ENCODE peak calls at places on chromosomes 1 and 21, in six cellular contexts. D is HT1080, V is SHP77, P is mesothelial cell of epicardium, C is NCI-H774, I is posterior vena cava. K is an unnamed sample.

GRCh38 chr1:20590313-20590777 is 1.4 kb downstream of the CDA start:
- DNase-seq in D (no peak), V (no peak), P (no peak), C (no peak), I (no peak), K (no peak)

GRCh38 chr1:55640708-55641473 is 425.7 kb upstream of the USP24 start:
- DNase-seq in D (no peak), V (peak), P (no peak), C (peak), I (peak), K (no peak)

GRCh38 chr1:226664413-226665101 is 74.5 kb downstream of the ITPKB start:
- DNase-seq in D (no peak), V (no peak), P (no peak), C (no peak), I (peak), K (no peak)

GRCh38 chr1:86156571-86157455 is at the start of gene COL24A1:
- DNase-seq in D (no peak), V (peak), P (peak), C (peak), I (peak), K (no peak)

GRCh38 chr1:109479311-109479710 is 4.4 kb upstream of the ATXN7L2 start:
- DNase-seq in D (no peak), V (no peak), P (no peak), C (no peak), I (no peak), K (no peak)

GRCh38 chr1:44144962-44145756 is 3.7 kb upstream of the KLF18 start:
- DNase-seq in D (no peak), V (no peak), P (no peak), C (no peak), I (no peak), K (no peak)

GRCh38 chr1:228003461-228004330 is 3.1 kb upstream of the WNT3A start:
- DNase-seq in D (no peak), V (no peak), P (no peak), C (no peak), I (no peak), K (no peak)

GRCh38 chr1:226674892-226675719 is 64.0 kb downstream of the ITPKB start:
- DNase-seq in D (no peak), V (no peak), P (no peak), C (no peak), I (no peak), K (no peak)

GRCh38 chr1:6581561-6582305 is 1.9 kb downstream of the ZBTB48 start:
- DNase-seq in D (peak), V (no peak), P (no peak), C (no peak), I (no peak), K (no peak)

GRCh38 chr1:117653195-117653594 is 47.3 kb downstream of the TENT5C start:
- DNase-seq in D (no peak), V (no peak), P (no peak), C (no peak), I (peak), K (no peak)

GRCh38 chr21:44053567-44053966 is 41.5 kb downstream of the TRAPPC10 start:
- DNase-seq in D (no peak), V (no peak), P (no peak), C (no peak), I (no peak), K (no peak)

GRCh38 chr1:218305447-218306064 is 20.5 kb downstream of the RRP15 start:
- DNase-seq in D (no peak), V (no peak), P (no peak), C (no peak), I (no peak), K (no peak)

GRCh38 chr1:209455666-209456065 is 127.8 kb upstream of the CAMK1G start:
- DNase-seq in D (no peak), V (no peak), P (no peak), C (no peak), I (no peak), K (no peak)

GRCh38 chr1:68938051-68938450 is 441.2 kb upstream of the DEPDC1 start:
- DNase-seq in D (no peak), V (no peak), P (no peak), C (no peak), I (no peak), K (no peak)

GRCh38 chr1:175757381-175758015 is 14.1 kb upstream of the TNR start:
- DNase-seq in D (peak), V (peak), P (peak), C (no peak), I (no peak), K (no peak)

GRCh38 chr1:43831866-43832654 is 101.5 kb upstream of the ARTN start:
- DNase-seq in D (no peak), V (no peak), P (no peak), C (no peak), I (no peak), K (no peak)

GRCh38 chr1:64516301-64516700 is 46.4 kb downstream of the CACHD1 start:
- DNase-seq in D (no peak), V (no peak), P (no peak), C (no peak), I (no peak), K (no peak)

GRCh38 chr1:246144931-246145330 is 362.1 kb downstream of the SMYD3 start:
- DNase-seq in D (no peak), V (no peak), P (no peak), C (no peak), I (no peak), K (no peak)

GRCh38 chr1:156076609-156077429 is 5.4 kb downstream of the MEX3A start:
- DNase-seq in D (no peak), V (no peak), P (no peak), C (no peak), I (no peak), K (no peak)

GRCh38 chr1:234585333-234586055 is 24.5 kb downstream of the IRF2BP2 start:
- DNase-seq in D (peak), V (no peak), P (no peak), C (no peak), I (no peak), K (no peak)

GRCh38 chr1:109636201-109636952 is 16.7 kb downstream of the AMPD2 start:
- DNase-seq in D (peak), V (no peak), P (no peak), C (no peak), I (no peak), K (no peak)

GRCh38 chr1:168863647-168864234 is 134.7 kb upstream of the DPT start:
- DNase-seq in D (no peak), V (no peak), P (no peak), C (no peak), I (no peak), K (no peak)

GRCh38 chr1:229893762-229894444 is 173.1 kb upstream of the GALNT2 start:
- DNase-seq in D (peak), V (no peak), P (no peak), C (no peak), I (no peak), K (no peak)

GRCh38 chr1:202007703-202008489 is 2.5 kb upstream of the ELF3 start:
- DNase-seq in D (no peak), V (no peak), P (peak), C (no peak), I (no peak), K (no peak)